ENCODE peak calls at places on chromosomes 2 and 18, in seven cellular contexts. P is mammary epithelial cell, Z is astrocyte of the spinal cord, W is choroid plexus epithelial cell, M is glutamatergic neuron, D is lower lobe of right lung, V is astrocyte of the cerebellum. I is an unnamed sample.

GRCh38 chr18:40485318-40485717 is 1469.7 kb upstream of the PIK3C3 start:
- DNase-seq in P (peak; percentile 48), V (no peak), Z (peak; percentile 53), M (no peak), W (peak; percentile 68), D (no peak), I (peak; percentile 81)

GRCh38 chr2:5686068-5686467 is 6.1 kb upstream of the SOX11 start:
- DNase-seq in Z (no peak), V (no peak), P (no peak), M (no peak), W (no peak), D (no peak), I (no peak)

GRCh38 chr18:25279133-25279532 is 72.8 kb downstream of the ZNF521 start:
- DNase-seq in Z (peak; percentile 31), M (no peak), W (peak; percentile 69), P (no peak), V (no peak), D (no peak), I (peak; percentile 30)

GRCh38 chr18:2410688-2411087 is 160.6 kb downstream of the METTL4 start:
- DNase-seq in W (peak; percentile 66), Z (peak; percentile 59), M (no peak), P (peak; percentile 76), D (no peak), V (peak; percentile 31), I (peak; percentile 22)

GRCh38 chr2:1544478-1545069 is 131.3 kb downstream of the TPO start:
- DNase-seq in M (no peak), Z (peak; percentile 31), W (peak; percentile 28), D (no peak), V (no peak), P (peak; percentile 24), I (peak; percentile 58)

GRCh38 chr2:3423492-3424170 is 44.1 kb downstream of the TRAPPC12 start:
- DNase-seq in Z (peak; percentile 50), W (peak; percentile 67), D (peak; percentile 79), P (peak; percentile 35), V (no peak), M (peak; percentile 82), I (peak; percentile 49)

GRCh38 chr2:152925540-152926448 is 207.4 kb downstream of the ARL6IP6 start:
- DNase-seq in Z (peak; percentile 29), W (peak; percentile 6), V (peak; percentile 18), P (peak; percentile 62), M (peak; percentile 85), D (peak; percentile 60), I (no peak)

GRCh38 chr2:119826370-119826961 is 66.7 kb downstream of the PTPN4 start:
- DNase-seq in D (no peak), Z (peak; percentile 26), M (peak; percentile 50), V (no peak), W (peak; percentile 59), P (no peak), I (peak; percentile 45)

GRCh38 chr2:195700480-195700879 is 43.5 kb downstream of the SLC39A10 start:
- DNase-seq in M (no peak), W (no peak), Z (no peak), V (no peak), P (no peak), D (no peak), I (no peak)

GRCh38 chr2:64675860-64676259 is 22.1 kb upstream of the SERTAD2 start:
- DNase-seq in M (no peak), P (peak; percentile 80), W (no peak), Z (no peak), V (no peak), D (no peak), I (no peak)

GRCh38 chr2:216108310-216108966 is 710 bp upstream of the XRCC5 start:
- DNase-seq in M (peak; percentile 32), D (no peak), P (peak; percentile 14), W (no peak), Z (peak; percentile 14), V (no peak), I (no peak)

GRCh38 chr2:240820607-240821428 is 799 bp upstream of the KIF1A start:
- DNase-seq in V (no peak), P (no peak), D (no peak), Z (no peak), W (no peak), M (peak; percentile 78), I (no peak)

GRCh38 chr2:204110250-204111183 is 174.0 kb downstream of the ICOS start:
- DNase-seq in D (no peak), M (no peak), Z (peak; percentile 7), W (peak; percentile 69), P (no peak), V (no peak), I (peak; percentile 47)

GRCh38 chr2:204115692-204116091 is 179.1 kb downstream of the ICOS start:
- DNase-seq in V (no peak), P (no peak), D (no peak), W (no peak), M (no peak), Z (no peak), I (no peak)

GRCh38 chr2:204115288-204115687 is 178.7 kb downstream of the ICOS start:
- DNase-seq in M (no peak), D (no peak), Z (no peak), V (no peak), P (no peak), W (no peak), I (no peak)

GRCh38 chr2:204114294-204114693 is 177.7 kb downstream of the ICOS start:
- DNase-seq in Z (no peak), W (no peak), P (no peak), D (no peak), M (no peak), V (no peak), I (no peak)

DNA sequence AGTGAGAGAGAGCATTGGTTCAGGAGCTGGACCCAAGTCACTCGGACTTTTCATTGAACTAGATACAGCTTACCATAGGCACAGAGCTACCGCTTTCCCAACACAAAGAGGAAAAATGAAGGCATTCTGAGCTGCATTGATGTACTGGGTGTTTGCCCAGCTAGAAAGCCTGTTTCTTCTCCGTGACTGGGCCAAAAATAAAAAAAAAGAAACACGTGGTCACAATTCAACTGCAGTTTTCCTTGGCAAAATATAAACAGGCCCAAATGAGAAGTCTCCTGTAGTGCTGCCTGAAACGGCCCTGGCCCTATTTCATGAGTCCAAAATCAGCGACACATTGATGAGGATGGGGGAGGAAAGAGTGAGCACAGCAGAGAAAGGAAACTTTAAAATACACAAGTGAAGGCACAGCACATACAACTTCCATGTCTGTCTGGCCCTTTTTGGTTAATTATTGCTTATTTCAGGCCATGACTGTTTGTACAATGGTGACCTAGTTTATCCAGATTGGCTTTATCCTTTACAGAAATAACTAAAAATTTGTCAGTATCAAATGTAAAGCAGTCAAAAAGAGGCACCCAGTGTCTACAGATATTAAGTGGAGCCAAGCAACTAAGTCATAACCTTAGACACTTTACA is 179.7 kb downstream of the ICOS start:
- DNase-seq in P (no peak), Z (no peak), M (no peak), V (no peak), D (no peak), W (no peak), I (no peak)
- TF ChIP-seq CTCF in P (no peak), Z (no peak), M (no peak), V (no peak), D (no peak), W (no peak), I (no peak)

GRCh38 chr2:158690823-158691222 is 104.3 kb upstream of the DAPL1 start:
- DNase-seq in P (no peak), V (no peak), D (no peak), W (no peak), Z (no peak), M (no peak), I (no peak)
- TF ChIP-seq CTCF in P (no peak), V (no peak), D (no peak), W (no peak), Z (no peak), M (no peak), I (no peak)

GRCh38 chr18:79987566-79987965 is 797 bp downstream of the TXNL4A start:
- DNase-seq in D (no peak), P (peak; percentile 21), Z (peak; percentile 11), M (no peak), W (peak; percentile 28), V (no peak), I (no peak)

GRCh38 chr18:79985172-79985571 is 3.2 kb downstream of the TXNL4A start:
- DNase-seq in V (no peak), D (no peak), P (no peak), Z (no peak), M (no peak), W (no peak), I (no peak)

GRCh38 chr18:79986726-79987125 is 1.6 kb downstream of the TXNL4A start:
- DNase-seq in P (no peak), M (no peak), W (no peak), Z (no peak), D (no peak), V (no peak), I (no peak)

GRCh38 chr18:79988925-79989361 is 580 bp upstream of the TXNL4A start:
- DNase-seq in M (no peak), Z (peak; percentile 60), P (no peak), W (peak; percentile 72), V (no peak), D (peak; percentile 57), I (peak; percentile 34)

GRCh38 chr18:79988079-79988924 is at the start of gene TXNL4A:
- DNase-seq in V (peak; percentile 56), D (peak; percentile 94), P (peak; percentile 81), M (peak; percentile 83), Z (peak; percentile 87), W (peak; percentile 91), I (peak; percentile 75)
- TF ChIP-seq CTCF in V (peak; percentile 46), D (peak; percentile 48), P (peak; percentile 18), M (no peak), Z (peak; percentile 43), W (peak; percentile 42), I (peak; percentile 42)

GRCh38 chr18:47172476-47172875 is 3.7 kb downstream of the IER3IP1 start:
- DNase-seq in P (no peak), D (no peak), M (no peak), Z (no peak), W (no peak), V (no peak), I (no peak)

GRCh38 chr18:47175283-47175894 is 775 bp downstream of the IER3IP1 start:
- DNase-seq in D (no peak), V (no peak), W (peak; percentile 7), M (peak; percentile 38), P (no peak), Z (no peak), I (no peak)

GRCh38 chr18:47174545-47175116 is 1.5 kb downstream of the IER3IP1 start:
- DNase-seq in P (peak; percentile 54), M (no peak), Z (no peak), D (no peak), V (no peak), W (peak; percentile 18), I (no peak)

GRCh38 chr18:47180765-47181164 is 4.6 kb upstream of the IER3IP1 start:
- DNase-seq in D (no peak), V (no peak), P (no peak), W (no peak), Z (no peak), M (no peak), I (no peak)

DNA sequence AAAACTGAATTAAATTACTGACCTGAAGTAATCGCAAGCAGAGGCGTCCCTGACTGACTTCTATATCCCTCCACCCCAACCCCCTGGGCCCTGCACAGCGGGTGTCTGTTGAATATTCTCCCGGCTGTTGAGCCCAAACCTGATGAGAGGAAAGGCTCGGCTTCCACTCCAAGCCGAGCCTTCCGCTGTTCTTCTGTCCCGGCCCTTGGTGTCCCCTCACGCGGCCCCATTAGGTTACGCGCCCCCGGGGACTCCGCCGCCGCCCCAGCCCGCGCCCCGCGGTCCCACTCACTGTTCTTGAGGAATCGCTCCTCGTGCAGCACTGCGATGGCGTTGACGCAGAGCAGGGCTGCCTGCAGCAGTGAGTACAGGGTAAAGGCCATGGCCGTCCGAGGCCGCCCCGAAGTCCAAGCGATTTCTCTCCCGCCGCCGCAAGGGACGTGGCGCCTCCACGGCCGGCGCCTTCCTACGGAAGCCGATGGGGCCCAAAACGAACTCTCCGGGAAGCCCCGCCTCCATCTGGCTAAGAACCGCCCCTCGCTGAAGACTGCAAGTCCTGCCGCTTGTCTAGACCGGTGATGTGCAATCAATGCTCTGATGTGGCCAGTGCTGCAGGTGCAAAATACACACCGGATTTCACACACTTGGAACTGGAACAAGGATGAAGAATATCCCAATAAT is at the start of gene IER3IP1:
- DNase-seq in P (peak; percentile 86), W (peak; percentile 96), Z (peak; percentile 95), M (peak; percentile 97), D (peak; percentile 93), V (peak; percentile 80), I (peak; percentile 92)
- TF ChIP-seq CTCF in P (no peak), W (no peak), Z (no peak), M (no peak), D (peak; percentile 30), V (no peak), I (peak; percentile 19)

I was measured in brain microvascular endothelial cell.